ENCODE peak calls at places on chromosomes 4 and X, in five cellular contexts. J is BE2C, F is AG10803, G is foreskin fibroblast, H is brain microvascular endothelial cell. P is an unnamed sample.

GRCh38 chrX:23548164-23548563 is 119.1 kb upstream of the PRDX4 start:
- DNase-seq in F (no peak), G (no peak), H (peak), J (no peak), P (no peak)

GRCh38 chr4:675036-675804 is 878 bp downstream of the MYL5 start:
- DNase-seq in J (peak), F (peak), H (no peak), G (peak), P (no peak)

GRCh38 chrX:36436286-36436860 is 516.8 kb downstream of the CFAP47 start:
- DNase-seq in F (no peak), J (no peak), H (no peak), G (no peak), P (no peak)

GRCh38 chr4:98996056-98996941 is 778 bp downstream of the METAP1 start:
- DNase-seq in G (peak), F (peak), H (peak), J (no peak), P (no peak)

GRCh38 chr4:64882311-64883086 is 473.2 kb upstream of the TECRL start:
- DNase-seq in F (no peak), G (no peak), J (peak), H (no peak), P (no peak)

GRCh38 chr4:98476891-98477290 is 181.5 kb downstream of the TSPAN5 start:
- DNase-seq in H (no peak), G (no peak), F (no peak), J (no peak), P (no peak)

GRCh38 chrX:103254171-103254824 is 657 bp downstream of the TCEAL8 start:
- DNase-seq in G (peak), J (peak), H (peak), F (peak), P (peak)

GRCh38 chrX:53433651-53434639 is at the start of gene HSD17B10:
- DNase-seq in F (peak), J (peak), G (peak), H (peak), P (peak)

GRCh38 chrX:134255555-134255954 is 18.6 kb downstream of the CCDC160 start:
- DNase-seq in J (no peak), F (no peak), H (no peak), G (no peak), P (no peak)

GRCh38 chrX:39513836-39514235 is 583.9 kb downstream of the BCOR start:
- DNase-seq in F (peak), J (no peak), G (peak), H (no peak), P (no peak)

GRCh38 chrX:22818061-22818460 is 181.7 kb upstream of the DDX53 start:
- DNase-seq in F (no peak), H (no peak), J (no peak), G (peak), P (no peak)

GRCh38 chr4:186104114-186104894 is at the start of gene FAM149A:
- DNase-seq in H (no peak), G (no peak), F (no peak), J (peak), P (peak)

GRCh38 chr4:105146286-105147219 is at the start of gene TET2:
- DNase-seq in G (peak), F (peak), H (peak), J (peak), P (peak)

GRCh38 chrX:49041683-49042529 is 1.3 kb downstream of the TFE3 start:
- DNase-seq in G (peak), J (no peak), F (peak), H (peak), P (no peak)

GRCh38 chr4:169079942-169080827 is 70.1 kb upstream of the CBR4 start:
- DNase-seq in H (peak), J (peak), F (peak), G (peak), P (no peak)

GRCh38 chrX:102765217-102765616 is 44.7 kb downstream of the GPRASP3 start:
- DNase-seq in H (peak), J (no peak), G (peak), F (peak), P (no peak)

GRCh38 chr4:95546866-95547707 is 1.7 kb downstream of the UNC5C start:
- DNase-seq in G (peak), F (no peak), H (no peak), J (peak), P (peak)

GRCh38 chrX:40922307-40922706 is 162.9 kb upstream of the USP9X start:
- DNase-seq in F (peak), H (peak), J (no peak), G (peak), P (no peak)

GRCh38 chr4:26173619-26174018 is 147.2 kb upstream of the RBPJ start:
- DNase-seq in J (no peak), G (peak), H (no peak), F (no peak), P (no peak)

GRCh38 chr4:140581078-140581477 is 12.3 kb upstream of the UCP1 start:
- DNase-seq in F (no peak), J (peak), H (no peak), G (no peak), P (no peak)

GRCh38 chr4:5927116-5927515 is 34.2 kb upstream of the CRMP1 start:
- DNase-seq in F (no peak), H (no peak), J (no peak), G (no peak), P (no peak)

GRCh38 chr4:141329174-141329569 is 108.5 kb downstream of the ZNF330 start:
- DNase-seq in H (no peak), J (no peak), F (peak), G (peak), P (no peak)

GRCh38 chr4:25313194-25313895 is 771 bp downstream of the ZCCHC4 start:
- DNase-seq in J (no peak), H (no peak), G (peak), F (no peak), P (peak)

GRCh38 chr4:122305853-122306252 is 73.0 kb upstream of the ADAD1 start:
- DNase-seq in F (no peak), J (no peak), G (no peak), H (no peak), P (no peak)

GRCh38 chrX:137032841-137033773 is 688 bp downstream of the GPR101 start:
- DNase-seq in G (no peak), J (no peak), F (no peak), H (no peak), P (no peak)

GRCh38 chrX:109797311-109797975 is 64.4 kb upstream of the ACSL4 start:
- DNase-seq in F (peak), G (peak), J (peak), H (no peak), P (no peak)

DNA sequence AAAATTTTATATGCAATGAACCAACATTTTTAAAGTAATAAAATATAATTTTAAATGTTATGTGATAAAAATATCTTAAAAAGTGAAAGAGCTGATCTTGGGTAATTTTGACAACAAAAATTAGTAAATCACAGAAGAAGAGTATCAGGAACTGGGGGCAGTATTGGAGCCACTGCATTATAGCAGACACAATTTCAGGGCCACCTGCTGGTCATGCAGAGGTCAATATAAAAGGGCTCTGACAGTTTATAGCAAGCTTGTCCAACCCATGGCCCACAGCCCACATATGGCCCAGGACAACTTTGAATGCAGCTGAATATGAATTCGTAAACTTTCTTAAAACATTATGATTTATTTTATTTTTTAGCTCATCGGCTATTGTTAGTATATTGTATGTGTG is 13.0 kb upstream of the LEF1 start:
- DNase-seq in F (no peak), H (no peak), J (no peak), G (no peak), P (no peak)
- TF ChIP-seq CTCF in F (peak), H (peak), J (peak), G (no peak), P (no peak)

DNA sequence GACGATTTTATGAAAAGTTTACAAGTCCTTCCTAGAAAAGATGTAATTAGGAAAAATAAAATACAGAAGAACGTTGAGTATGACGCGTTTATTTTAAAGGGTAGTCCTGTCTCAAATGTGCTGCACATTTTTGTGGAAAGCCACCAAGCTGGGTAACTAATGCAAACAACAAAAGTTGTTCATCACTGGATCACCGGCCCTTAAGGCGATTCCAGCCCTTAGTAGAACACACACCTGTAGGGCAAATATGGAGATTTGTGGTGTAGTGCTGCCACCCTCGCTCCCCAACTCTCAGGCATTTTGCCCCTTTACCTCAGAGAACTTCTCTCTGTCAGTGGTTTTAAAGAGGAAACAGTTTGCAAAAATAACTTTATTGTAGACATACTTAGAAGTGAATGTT is 1.9 kb downstream of the TBL1X start:
- DNase-seq in G (no peak), F (no peak), J (no peak), H (no peak), P (no peak)
- TF ChIP-seq CTCF in G (no peak), F (no peak), J (no peak), H (no peak), P (no peak)

GRCh38 chr4:32748061-32748460 is 2027.9 kb downstream of the PCDH7 start:
- DNase-seq in H (no peak), F (no peak), G (no peak), J (no peak), P (no peak)

GRCh38 chr4:32745351-32745750 is 2025.2 kb downstream of the PCDH7 start:
- DNase-seq in J (no peak), H (no peak), F (no peak), G (no peak), P (no peak)

GRCh38 chr4:32752962-32753361 is 2032.8 kb downstream of the PCDH7 start:
- DNase-seq in G (no peak), J (no peak), H (no peak), F (no peak), P (no peak)

DNA sequence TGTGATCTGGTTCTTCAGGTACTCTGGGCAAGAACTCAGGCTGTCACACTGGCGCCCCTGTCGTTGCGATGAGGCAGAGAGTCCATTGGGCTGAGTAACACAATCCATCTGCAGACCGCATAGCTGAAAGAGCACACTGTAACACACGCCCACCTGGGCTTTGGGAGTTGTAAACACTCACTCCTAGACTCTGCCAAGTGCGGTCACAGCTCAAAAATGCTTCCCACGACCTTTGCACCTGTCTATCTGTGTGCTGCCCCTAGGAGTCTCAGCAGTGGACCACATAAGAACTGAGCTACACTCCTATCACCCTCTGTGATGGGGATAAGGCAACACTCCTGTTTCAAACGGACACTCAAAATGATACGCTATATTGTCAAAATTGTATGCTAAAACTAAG is 2028.3 kb downstream of the PCDH7 start:
- DNase-seq in H (no peak), J (no peak), G (no peak), F (no peak), P (no peak)
- TF ChIP-seq CTCF in H (no peak), J (no peak), G (no peak), F (no peak), P (no peak)

GRCh38 chr4:158189409-158189808 is 16.6 kb upstream of the GASK1B start:
- DNase-seq in H (no peak), F (no peak), G (no peak), J (no peak), P (no peak)

GRCh38 chr4:158192439-158193158 is 17.7 kb upstream of the TMEM144 start:
- DNase-seq in F (no peak), J (no peak), H (no peak), G (no peak), P (no peak)

GRCh38 chr4:158195297-158195696 is 15.0 kb upstream of the TMEM144 start:
- DNase-seq in H (no peak), G (no peak), J (no peak), F (no peak), P (no peak)

GRCh38 chr4:158190736-158191135 is 17.9 kb upstream of the GASK1B start:
- DNase-seq in H (no peak), F (no peak), J (no peak), G (no peak), P (no peak)

DNA sequence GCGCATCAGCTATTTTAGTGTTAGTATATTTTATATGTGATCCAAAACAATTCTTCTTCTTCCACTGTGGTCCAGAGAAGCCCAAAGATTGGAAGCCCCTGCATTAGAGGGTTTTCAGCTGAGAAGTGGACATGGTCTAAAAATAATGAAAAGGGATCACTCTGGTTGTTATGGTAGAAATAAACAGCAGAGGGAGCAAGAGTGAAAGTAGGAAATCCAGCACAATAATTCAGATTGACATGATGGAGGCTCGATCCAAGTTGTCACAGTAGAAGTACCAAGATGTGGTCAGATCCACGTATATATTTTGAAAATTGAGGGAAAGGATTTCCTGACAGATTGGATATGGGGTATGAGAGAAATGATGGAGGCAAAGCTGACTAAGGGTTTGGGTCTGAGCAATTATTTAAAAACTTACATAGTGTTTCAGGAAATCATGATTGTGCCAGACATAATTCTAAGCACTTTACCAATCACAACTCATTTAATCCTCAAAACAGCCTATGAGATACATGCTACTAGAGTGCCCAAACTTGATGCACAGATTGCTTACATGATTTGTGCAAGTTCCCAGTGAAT is 17.0 kb upstream of the TMEM144 start:
- DNase-seq in H (no peak), J (no peak), G (peak), F (peak), P (no peak)
- TF ChIP-seq CTCF in H (peak), J (peak), G (peak), F (peak), P (peak)

GRCh38 chrX:6498324-6498723 is 36.6 kb downstream of the VCX3A start:
- DNase-seq in H (no peak), J (no peak), F (no peak), G (no peak), P (no peak)

GRCh38 chrX:6505960-6506359 is 29.0 kb downstream of the VCX3A start:
- DNase-seq in F (no peak), G (no peak), H (no peak), J (no peak), P (no peak)

DNA sequence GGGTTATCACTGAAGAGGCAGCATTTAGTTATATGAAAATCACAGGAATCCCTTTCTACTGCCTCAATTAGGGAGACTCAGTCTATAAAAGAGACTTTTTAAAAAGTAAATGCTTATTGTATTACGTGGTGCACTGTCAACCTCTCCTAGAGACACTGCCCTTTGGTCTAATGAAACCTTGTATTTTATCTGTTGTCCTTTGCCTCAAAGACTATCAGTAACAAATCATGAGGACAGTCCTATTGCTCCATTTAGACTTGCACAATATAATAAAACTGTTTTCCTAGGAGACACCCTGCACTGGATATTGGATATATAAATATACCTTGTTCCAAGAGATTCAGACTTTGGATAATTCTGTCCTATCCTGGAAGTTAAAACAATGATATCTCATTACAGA is 34.2 kb downstream of the VCX3A start:
- DNase-seq in J (no peak), H (no peak), F (no peak), G (no peak), P (no peak)
- TF ChIP-seq CTCF in J (no peak), H (no peak), F (no peak), G (no peak), P (no peak)

P was measured in nephron progenitor cell.